ENCODE peak calls at places on chromosome 7, in eight cellular contexts. One of them, this sample, is unnamed.

GRCh38 chr7:41051525-41051924 is 651.4 kb downstream of the INHBA start:
- DNase-seq in WTC11: no peak
- DNase-seq in mesenchymal stem cell: no peak
- DNase-seq in AG09319: no peak
- DNase-seq in NCI-H82: no peak
- DNase-seq in kidney tubule cell: no peak
- DNase-seq in non-pigmented ciliary epithelial cell: no peak
- DNase-seq in activated effector memory CD4-positive, alpha-beta T cell treated with Interleukin-2 at 50 U/mL for 16 hours: no peak
- DNase-seq in this sample: no peak

GRCh38 chr7:45937301-45937700 is 16.2 kb upstream of the IGFBP3 start:
- DNase-seq in mesenchymal stem cell: no peak
- DNase-seq in WTC11: no peak
- DNase-seq in activated effector memory CD4-positive, alpha-beta T cell treated with Interleukin-2 at 50 U/mL for 16 hours: no peak
- DNase-seq in non-pigmented ciliary epithelial cell: no peak
- DNase-seq in kidney tubule cell: no peak
- DNase-seq in AG09319: no peak
- DNase-seq in NCI-H82: no peak
- DNase-seq in this sample: no peak

GRCh38 chr7:76129836-76130235 is 71.9 kb upstream of the SRRM3 start:
- DNase-seq in kidney tubule cell: no peak
- DNase-seq in mesenchymal stem cell: no peak
- DNase-seq in AG09319: no peak
- DNase-seq in non-pigmented ciliary epithelial cell: no peak
- DNase-seq in activated effector memory CD4-positive, alpha-beta T cell treated with Interleukin-2 at 50 U/mL for 16 hours: no peak
- DNase-seq in WTC11: no peak
- DNase-seq in NCI-H82: peak; percentile 7
- DNase-seq in this sample: no peak

GRCh38 chr7:108147031-108147563 is 16.9 kb upstream of the LAMB4 start:
- DNase-seq in non-pigmented ciliary epithelial cell: no peak
- DNase-seq in mesenchymal stem cell: no peak
- DNase-seq in NCI-H82: peak; percentile 100
- DNase-seq in kidney tubule cell: no peak
- DNase-seq in WTC11: no peak
- DNase-seq in activated effector memory CD4-positive, alpha-beta T cell treated with Interleukin-2 at 50 U/mL for 16 hours: no peak
- DNase-seq in AG09319: no peak
- DNase-seq in this sample: no peak

GRCh38 chr7:129225206-129225930 is 538 bp downstream of the AHCYL2 start:
- DNase-seq in AG09319: no peak
- DNase-seq in activated effector memory CD4-positive, alpha-beta T cell treated with Interleukin-2 at 50 U/mL for 16 hours: peak; percentile 43
- DNase-seq in NCI-H82: peak; percentile 77
- DNase-seq in non-pigmented ciliary epithelial cell: no peak
- DNase-seq in WTC11: peak; percentile 68
- DNase-seq in kidney tubule cell: peak; percentile 58
- DNase-seq in mesenchymal stem cell: peak; percentile 68
- DNase-seq in this sample: peak; percentile 56

GRCh38 chr7:33742521-33742920 is 162.8 kb upstream of the BMPER start:
- DNase-seq in mesenchymal stem cell: no peak
- DNase-seq in NCI-H82: no peak
- DNase-seq in activated effector memory CD4-positive, alpha-beta T cell treated with Interleukin-2 at 50 U/mL for 16 hours: no peak
- DNase-seq in non-pigmented ciliary epithelial cell: no peak
- DNase-seq in WTC11: no peak
- DNase-seq in kidney tubule cell: no peak
- DNase-seq in AG09319: no peak
- DNase-seq in this sample: no peak

GRCh38 chr7:116213361-116214155 is 3.2 kb downstream of the TES start:
- DNase-seq in WTC11: no peak
- DNase-seq in kidney tubule cell: no peak
- DNase-seq in mesenchymal stem cell: peak; percentile 62
- DNase-seq in activated effector memory CD4-positive, alpha-beta T cell treated with Interleukin-2 at 50 U/mL for 16 hours: no peak
- DNase-seq in AG09319: no peak
- DNase-seq in NCI-H82: no peak
- DNase-seq in non-pigmented ciliary epithelial cell: no peak
- DNase-seq in this sample: peak; percentile 66

GRCh38 chr7:36048141-36048901 is 104.7 kb upstream of the EEPD1 start:
- DNase-seq in kidney tubule cell: no peak
- DNase-seq in non-pigmented ciliary epithelial cell: peak; percentile 58
- DNase-seq in activated effector memory CD4-positive, alpha-beta T cell treated with Interleukin-2 at 50 U/mL for 16 hours: no peak
- DNase-seq in mesenchymal stem cell: peak; percentile 74
- DNase-seq in AG09319: peak; percentile 89
- DNase-seq in WTC11: no peak
- DNase-seq in NCI-H82: peak; percentile 70
- DNase-seq in this sample: no peak

GRCh38 chr7:5417106-5418071 is 6.2 kb downstream of the TNRC18 start:
- DNase-seq in activated effector memory CD4-positive, alpha-beta T cell treated with Interleukin-2 at 50 U/mL for 16 hours: no peak
- DNase-seq in WTC11: no peak
- DNase-seq in kidney tubule cell: peak; percentile 78
- DNase-seq in NCI-H82: peak; percentile 35
- DNase-seq in AG09319: no peak
- DNase-seq in non-pigmented ciliary epithelial cell: no peak
- DNase-seq in mesenchymal stem cell: peak; percentile 81
- DNase-seq in this sample: no peak

GRCh38 chr7:12162420-12163113 is 48.5 kb upstream of the TMEM106B start:
- DNase-seq in mesenchymal stem cell: peak; percentile 55
- DNase-seq in kidney tubule cell: peak; percentile 89
- DNase-seq in non-pigmented ciliary epithelial cell: peak; percentile 43
- DNase-seq in WTC11: no peak
- DNase-seq in NCI-H82: no peak
- DNase-seq in activated effector memory CD4-positive, alpha-beta T cell treated with Interleukin-2 at 50 U/mL for 16 hours: no peak
- DNase-seq in AG09319: no peak
- DNase-seq in this sample: no peak

GRCh38 chr7:77235280-77235679 is 35.7 kb upstream of the FGL2 start:
- DNase-seq in WTC11: no peak
- DNase-seq in AG09319: no peak
- DNase-seq in non-pigmented ciliary epithelial cell: peak; percentile 20
- DNase-seq in mesenchymal stem cell: no peak
- DNase-seq in NCI-H82: no peak
- DNase-seq in kidney tubule cell: peak; percentile 21
- DNase-seq in activated effector memory CD4-positive, alpha-beta T cell treated with Interleukin-2 at 50 U/mL for 16 hours: no peak
- DNase-seq in this sample: no peak

GRCh38 chr7:141954334-141954733 is 7.6 kb upstream of the CLEC5A start:
- DNase-seq in AG09319: no peak
- DNase-seq in non-pigmented ciliary epithelial cell: no peak
- DNase-seq in NCI-H82: no peak
- DNase-seq in activated effector memory CD4-positive, alpha-beta T cell treated with Interleukin-2 at 50 U/mL for 16 hours: no peak
- DNase-seq in WTC11: no peak
- DNase-seq in kidney tubule cell: no peak
- DNase-seq in mesenchymal stem cell: no peak
- DNase-seq in this sample: no peak

GRCh38 chr7:157689269-157690057 is 352.7 kb downstream of the DNAJB6 start:
- DNase-seq in kidney tubule cell: no peak
- DNase-seq in AG09319: no peak
- DNase-seq in WTC11: no peak
- DNase-seq in non-pigmented ciliary epithelial cell: no peak
- DNase-seq in activated effector memory CD4-positive, alpha-beta T cell treated with Interleukin-2 at 50 U/mL for 16 hours: no peak
- DNase-seq in mesenchymal stem cell: no peak
- DNase-seq in NCI-H82: no peak
- DNase-seq in this sample: no peak

GRCh38 chr7:46449743-46450142 is 528.7 kb upstream of the IGFBP3 start:
- DNase-seq in kidney tubule cell: no peak
- DNase-seq in NCI-H82: no peak
- DNase-seq in WTC11: no peak
- DNase-seq in non-pigmented ciliary epithelial cell: no peak
- DNase-seq in AG09319: no peak
- DNase-seq in mesenchymal stem cell: no peak
- DNase-seq in activated effector memory CD4-positive, alpha-beta T cell treated with Interleukin-2 at 50 U/mL for 16 hours: no peak
- DNase-seq in this sample: no peak

GRCh38 chr7:120662291-120662690 is 195.7 kb downstream of the TSPAN12 start:
- DNase-seq in activated effector memory CD4-positive, alpha-beta T cell treated with Interleukin-2 at 50 U/mL for 16 hours: no peak
- DNase-seq in NCI-H82: no peak
- DNase-seq in kidney tubule cell: no peak
- DNase-seq in mesenchymal stem cell: no peak
- DNase-seq in AG09319: no peak
- DNase-seq in WTC11: no peak
- DNase-seq in non-pigmented ciliary epithelial cell: no peak
- DNase-seq in this sample: no peak

GRCh38 chr7:136061433-136061832 is 84.3 kb upstream of the MTPN start:
- DNase-seq in WTC11: no peak
- DNase-seq in kidney tubule cell: no peak
- DNase-seq in NCI-H82: peak; percentile 71
- DNase-seq in AG09319: no peak
- DNase-seq in mesenchymal stem cell: no peak
- DNase-seq in activated effector memory CD4-positive, alpha-beta T cell treated with Interleukin-2 at 50 U/mL for 16 hours: no peak
- DNase-seq in non-pigmented ciliary epithelial cell: no peak
- DNase-seq in this sample: no peak

GRCh38 chr7:75048435-75049379 is 24.9 kb downstream of the RCC1L start:
- DNase-seq in mesenchymal stem cell: no peak
- DNase-seq in WTC11: no peak
- DNase-seq in kidney tubule cell: no peak
- DNase-seq in AG09319: no peak
- DNase-seq in activated effector memory CD4-positive, alpha-beta T cell treated with Interleukin-2 at 50 U/mL for 16 hours: no peak
- DNase-seq in NCI-H82: no peak
- DNase-seq in non-pigmented ciliary epithelial cell: no peak
- DNase-seq in this sample: no peak

GRCh38 chr7:80499350-80499955 is 12.4 kb downstream of the GNAT3 start:
- DNase-seq in WTC11: peak; percentile 12
- DNase-seq in mesenchymal stem cell: peak; percentile 92
- DNase-seq in non-pigmented ciliary epithelial cell: peak; percentile 95
- DNase-seq in activated effector memory CD4-positive, alpha-beta T cell treated with Interleukin-2 at 50 U/mL for 16 hours: no peak
- DNase-seq in kidney tubule cell: peak; percentile 96
- DNase-seq in AG09319: peak; percentile 56
- DNase-seq in NCI-H82: no peak
- DNase-seq in this sample: peak; percentile 50

GRCh38 chr7:152086513-152086912 is 61.0 kb downstream of the GALNT11 start:
- DNase-seq in AG09319: no peak
- DNase-seq in NCI-H82: no peak
- DNase-seq in mesenchymal stem cell: no peak
- DNase-seq in activated effector memory CD4-positive, alpha-beta T cell treated with Interleukin-2 at 50 U/mL for 16 hours: no peak
- DNase-seq in non-pigmented ciliary epithelial cell: no peak
- DNase-seq in WTC11: no peak
- DNase-seq in kidney tubule cell: no peak
- DNase-seq in this sample: no peak

This sample was measured in heart right ventricle.